ENCODE peak calls at places on chromosomes 5 and 9, in six cellular contexts. I, M, S, X, F and Q are unnamed samples.
A peak's percentile ranks its signal among the peaks of the same experiment; 100 is the strongest.

GRCh38 chr5:65967288-65968066 is 41.1 kb downstream of the ERBIN start:
- DNase-seq in X (no peak), S (no peak), I (no peak), M (no peak), F (no peak), Q (no peak)

GRCh38 chr5:149141957-149142851 is 911 bp downstream of the ABLIM3 start:
- DNase-seq in M (peak; percentile 47), S (peak; percentile 73), X (no peak), I (no peak), F (peak; percentile 33), Q (peak; percentile 36)

GRCh38 chr5:60674670-60675069 is 25.3 kb downstream of the DEPDC1B start:
- DNase-seq in I (no peak), F (no peak), S (no peak), M (peak; percentile 28), X (no peak), Q (no peak)

GRCh38 chr9:106532616-106533015 is 330.4 kb upstream of the ZNF462 start:
- DNase-seq in M (no peak), I (no peak), F (no peak), X (no peak), S (no peak), Q (no peak)

GRCh38 chr5:93189707-93190120 is 391.3 kb downstream of the NR2F1-AS1 start:
- DNase-seq in M (peak; percentile 99), F (no peak), S (no peak), X (no peak), I (peak; percentile 18), Q (no peak)

GRCh38 chr9:695252-695651 is 146.2 kb upstream of the DMRT1 start:
- DNase-seq in M (no peak), X (no peak), S (no peak), I (no peak), F (no peak), Q (no peak)

GRCh38 chr5:147509710-147510651 is at the start of gene DPYSL3:
- DNase-seq in M (peak; percentile 85), F (peak; percentile 57), I (peak; percentile 13), S (peak; percentile 81), X (peak; percentile 83), Q (peak; percentile 74)

GRCh38 chr9:4801156-4801555 is 8.4 kb downstream of the RCL1 start:
- DNase-seq in X (no peak), F (no peak), M (no peak), I (no peak), S (no peak), Q (no peak)

GRCh38 chr9:70406446-70406862 is 8.0 kb downstream of the KLF9 start:
- DNase-seq in S (no peak), M (peak; percentile 74), F (no peak), X (no peak), I (no peak), Q (no peak)

GRCh38 chr5:168291281-168291960 is at the start of gene WWC1:
- DNase-seq in S (no peak), M (peak; percentile 40), I (peak; percentile 86), X (peak; percentile 86), F (no peak), Q (no peak)

GRCh38 chr5:96288845-96289185 is 144.2 kb downstream of the PCSK1 start:
- DNase-seq in F (no peak), X (no peak), I (no peak), M (peak; percentile 19), S (no peak), Q (no peak)

GRCh38 chr9:113677569-113677968 is 198.5 kb upstream of the ZNF618 start:
- DNase-seq in M (no peak), S (no peak), X (no peak), F (no peak), I (no peak), Q (no peak)

GRCh38 chr9:93010056-93010455 is 48.4 kb upstream of the SUSD3 start:
- DNase-seq in M (no peak), F (no peak), I (no peak), S (peak; percentile 51), X (no peak), Q (no peak)

GRCh38 chr9:74449060-74449459 is 48.1 kb upstream of the RORB start:
- DNase-seq in X (no peak), S (no peak), F (no peak), I (no peak), M (peak; percentile 15), Q (no peak)

GRCh38 chr5:81134066-81134465 is 99.1 kb upstream of the CKMT2 start:
- DNase-seq in M (no peak), X (no peak), I (no peak), F (no peak), S (no peak), Q (no peak)

GRCh38 chr5:152270117-152270516 is 135.0 kb downstream of the NMUR2 start:
- DNase-seq in M (peak; percentile 5), F (no peak), X (no peak), S (no peak), I (no peak), Q (no peak)

GRCh38 chr5:93519737-93520136 is 61.3 kb downstream of the NR2F1-AS1 start:
- DNase-seq in I (no peak), M (peak; percentile 46), S (no peak), F (no peak), X (no peak), Q (no peak)

GRCh38 chr9:3391414-3391813 is 134.4 kb downstream of the RFX3 start:
- DNase-seq in M (no peak), X (no peak), F (no peak), I (no peak), S (no peak), Q (no peak)

GRCh38 chr5:141877478-141878185 is 578 bp downstream of the PCDH1 start:
- DNase-seq in M (no peak), I (no peak), F (no peak), S (no peak), X (peak; percentile 78), Q (no peak)

GRCh38 chr9:83537331-83538171 is 650 bp downstream of the FRMD3 start:
- DNase-seq in X (peak; percentile 77), I (no peak), S (no peak), F (peak; percentile 29), M (peak; percentile 12), Q (peak; percentile 26)

GRCh38 chr5:110899566-110900412 is 161.0 kb downstream of the SLC25A46 start:
- DNase-seq in X (no peak), F (no peak), S (no peak), M (peak; percentile 86), I (no peak), Q (no peak)

GRCh38 chr9:113481176-113481805 is 17.8 kb downstream of the RGS3 start:
- DNase-seq in S (no peak), I (no peak), F (no peak), M (no peak), X (no peak), Q (no peak)

GRCh38 chr9:18396102-18396728 is 77.7 kb upstream of the ADAMTSL1 start:
- DNase-seq in S (no peak), F (no peak), I (no peak), M (peak; percentile 17), X (no peak), Q (no peak)

GRCh38 chr5:146778261-146778660 is 100.3 kb downstream of the PPP2R2B start:
- DNase-seq in X (no peak), I (no peak), M (no peak), F (no peak), S (no peak), Q (no peak)

GRCh38 chr5:57277085-57277484 is 103.2 kb downstream of the GPBP1 start:
- DNase-seq in I (peak; percentile 18), X (no peak), F (no peak), S (no peak), M (peak; percentile 15), Q (no peak)

GRCh38 chr5:26763151-26763550 is 275.2 kb downstream of the CDH9 start:
- DNase-seq in X (no peak), I (no peak), M (no peak), S (no peak), F (no peak), Q (no peak)
- H3K4me3 ChIP-seq in X (no peak overlapping the region), I (no peak overlapping the region), M (no peak overlapping the region), S (no peak overlapping the region), F (no peak overlapping the region), Q (no peak overlapping the region)

GRCh38 chr5:113249216-113249615 is 185.6 kb downstream of the TSSK1B start:
- DNase-seq in S (no peak), X (no peak), F (no peak), I (no peak), M (no peak), Q (no peak)

GRCh38 chr5:113243349-113243664 is 191.5 kb downstream of the TSSK1B start:
- DNase-seq in F (no peak), X (no peak), M (no peak), I (no peak), S (no peak), Q (no peak)

GRCh38 chr5:113244966-113245365 is 189.8 kb downstream of the TSSK1B start:
- DNase-seq in F (no peak), X (no peak), M (no peak), I (no peak), S (no peak), Q (no peak)

GRCh38 chr5:113245427-113246052 is 189.2 kb downstream of the TSSK1B start:
- DNase-seq in S (no peak), M (no peak), I (no peak), F (no peak), X (no peak), Q (no peak)

GRCh38 chr5:113246371-113246870 is 188.4 kb downstream of the TSSK1B start:
- DNase-seq in X (no peak), I (no peak), F (no peak), M (peak; percentile 44), S (peak; percentile 68), Q (no peak)
- H3K27ac ChIP-seq in X (peak overlapping the region; percentile 71), I (no peak overlapping the region), F (peak overlapping the region; percentile 79), M (no peak overlapping the region), S (peak overlapping the region; percentile 76), Q (peak overlapping the region; percentile 80)

DNA sequence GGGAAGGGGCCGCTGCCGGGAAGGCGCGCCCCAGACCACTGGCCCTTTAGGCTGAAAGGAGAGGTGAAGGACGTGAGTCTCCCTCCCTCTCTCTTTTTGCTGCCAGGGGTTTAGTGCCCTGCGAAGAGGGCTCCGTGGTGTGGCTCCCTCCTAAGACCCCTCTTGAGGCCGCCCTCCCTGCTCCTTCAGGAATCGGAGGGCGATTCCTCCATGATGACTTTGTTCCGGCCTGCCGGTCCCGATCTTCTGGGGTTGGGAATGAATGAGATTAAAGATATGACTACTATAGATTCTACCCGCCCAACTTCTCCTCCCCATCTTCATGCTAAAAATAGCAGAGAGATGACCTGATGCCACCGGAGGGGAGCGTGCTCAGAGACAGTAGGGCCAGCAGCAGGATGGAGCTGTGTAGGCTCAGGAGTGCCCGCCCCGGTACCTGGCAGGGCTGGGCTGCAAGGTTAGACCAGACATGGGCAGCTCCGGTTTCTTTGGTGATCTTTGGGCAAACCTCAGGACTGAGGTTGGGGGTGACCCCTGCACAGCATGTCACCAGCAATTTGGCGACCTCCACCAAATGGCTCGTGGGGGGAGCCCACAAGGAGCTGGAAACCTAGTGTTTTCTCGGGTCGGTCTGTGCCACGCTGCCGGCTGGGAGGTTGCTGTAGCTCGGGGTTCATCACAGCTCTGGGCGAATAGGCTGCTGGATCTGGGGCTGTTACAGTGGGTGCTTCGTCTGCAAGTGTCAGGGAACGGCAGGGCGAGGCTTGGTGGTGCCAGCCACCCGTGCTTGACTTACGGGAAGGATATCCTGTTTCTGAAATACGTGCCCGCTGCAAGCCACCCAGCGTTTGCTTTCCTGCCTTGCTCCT is 1.7 kb downstream of the OLFM1 start:
- DNase-seq in M (no peak), F (no peak), I (no peak), X (no peak), S (no peak), Q (no peak)
- H3K4me3 ChIP-seq in M (no peak overlapping the region), F (peak overlapping the region; percentile 53), I (no peak overlapping the region), X (peak overlapping the region; percentile 9), S (peak overlapping the region; percentile 35), Q (peak overlapping the region; percentile 67)

GRCh38 chr9:123111977-123112869 is 78.8 kb downstream of the GPR21 start:
- DNase-seq in M (no peak), I (no peak), S (no peak), F (peak; percentile 30), X (peak; percentile 79), Q (peak; percentile 27)
- H3K27ac ChIP-seq in M (no peak overlapping the region), I (no peak overlapping the region), S (peak overlapping the region; percentile 59), F (peak overlapping the region; percentile 20), X (peak overlapping the region; percentile 26), Q (peak overlapping the region; percentile 56)